ENCODE peak calls at places on chromosomes 5 and 9, in five cellular contexts. J, U, I, S and X are unnamed samples.

GRCh38 chr5:9034671-9035070 is 511.2 kb downstream of the SEMA5A start:
- DNase-seq in J (peak; percentile 79), U (no peak), I (no peak), S (no peak), X (no peak)

GRCh38 chr5:175713930-175714329 is 56.1 kb downstream of the HRH2 start:
- DNase-seq in J (no peak), U (no peak), I (no peak), S (no peak), X (no peak)

GRCh38 chr9:87515086-87515485 is 17.4 kb downstream of the DAPK1 start:
- DNase-seq in J (peak; percentile 26), U (no peak), I (no peak), S (peak; percentile 36), X (no peak)

GRCh38 chr5:9115093-9115492 is 430.8 kb downstream of the SEMA5A start:
- DNase-seq in J (no peak), U (no peak), I (no peak), S (no peak), X (no peak)

GRCh38 chr9:94639045-94639995 is at the start of gene FBP1:
- DNase-seq in J (peak; percentile 7), U (peak; percentile 44), I (peak; percentile 92), S (no peak), X (peak; percentile 68)

GRCh38 chr5:5005351-5005750 is 134.8 kb upstream of the ADAMTS16 start:
- DNase-seq in J (no peak), U (no peak), I (no peak), S (no peak), X (no peak)

GRCh38 chr5:159704160-159704559 is 212.1 kb upstream of the ADRA1B start:
- DNase-seq in J (peak; percentile 41), U (no peak), I (no peak), S (no peak), X (no peak)

GRCh38 chr5:2756764-2757163 is 5.3 kb upstream of the IRX2 start:
- DNase-seq in J (no peak), U (peak; percentile 60), I (no peak), S (no peak), X (no peak)

GRCh38 chr5:115962565-115963402 is 509 bp downstream of the LVRN start:
- DNase-seq in J (peak; percentile 29), U (peak; percentile 43), I (peak; percentile 45), S (no peak), X (peak; percentile 39)

GRCh38 chr9:138067594-138068367 is 190.2 kb downstream of the CACNA1B start:
- DNase-seq in J (no peak), U (no peak), I (no peak), S (peak; percentile 63), X (no peak)

GRCh38 chr9:127733609-127734008 is 1.5 kb downstream of the TOR2A start:
- DNase-seq in J (no peak), U (no peak), I (no peak), S (no peak), X (no peak)

DNA sequence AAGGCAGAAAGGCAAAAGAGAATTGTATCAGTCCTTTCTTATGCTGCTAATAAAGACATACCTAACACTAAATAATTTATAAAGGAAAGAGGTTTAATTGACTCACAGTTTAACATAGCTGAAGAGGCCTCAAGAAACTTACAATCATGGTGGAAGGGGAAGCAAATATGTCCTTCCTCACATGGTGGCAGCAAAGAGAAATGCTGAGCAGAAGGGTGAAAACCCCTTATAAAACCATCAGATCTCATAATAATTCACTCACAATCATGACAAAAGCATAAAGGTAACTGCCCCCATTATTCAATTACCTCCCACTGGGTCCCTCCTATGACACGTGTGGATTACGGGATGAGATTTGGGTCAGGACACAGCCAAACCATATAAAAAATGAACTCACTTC is 312.5 kb upstream of the PTGER4 start:
- DNase-seq in J (peak; percentile 46), U (no peak), I (no peak), S (no peak), X (no peak)
- TF ChIP-seq CTCF in J (peak; percentile 32), U (no peak), I (peak; percentile 14), S (peak; percentile 47), X (no peak)

DNA sequence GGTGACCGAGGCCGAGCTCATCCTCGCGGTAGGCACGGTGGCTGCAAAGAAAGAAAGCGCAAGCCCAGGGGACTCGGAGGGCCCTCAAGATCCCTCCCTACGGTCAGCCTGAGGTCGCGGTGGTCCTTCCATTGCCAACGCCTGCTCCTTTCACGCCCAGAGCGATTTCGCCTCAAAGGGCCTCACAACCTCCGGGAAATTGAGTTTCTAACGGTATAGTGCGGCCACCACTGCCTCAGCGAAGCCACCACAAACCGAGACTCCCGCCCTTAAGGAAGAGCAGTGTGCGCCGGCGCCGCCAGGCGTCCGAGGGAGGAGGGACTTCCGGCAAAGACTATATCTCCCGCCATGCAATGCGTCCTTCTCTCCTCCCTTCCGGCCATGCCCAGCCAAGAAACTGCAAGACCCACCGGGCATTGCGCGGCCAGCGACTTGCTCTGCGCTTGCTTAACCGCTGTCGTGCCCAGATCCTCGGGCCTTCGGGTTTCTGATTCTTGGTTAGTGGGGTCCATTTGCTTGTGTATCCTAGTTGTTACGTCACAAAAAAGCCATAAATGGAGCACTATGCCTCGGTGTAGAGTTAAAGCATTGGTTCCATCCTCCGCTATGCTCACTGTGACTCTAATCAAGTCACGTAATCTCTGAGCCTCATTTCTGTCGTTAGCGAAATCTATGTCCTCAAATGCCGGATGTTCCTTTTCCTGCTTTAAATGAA is at the start of gene HAUS6:
- DNase-seq in J (peak; percentile 99), U (peak; percentile 87), I (peak; percentile 98), S (peak; percentile 96), X (peak; percentile 84)
- TF ChIP-seq CTCF in J (peak; percentile 63), U (peak; percentile 51), I (peak; percentile 51), S (peak; percentile 53), X (peak; percentile 45)

DNA sequence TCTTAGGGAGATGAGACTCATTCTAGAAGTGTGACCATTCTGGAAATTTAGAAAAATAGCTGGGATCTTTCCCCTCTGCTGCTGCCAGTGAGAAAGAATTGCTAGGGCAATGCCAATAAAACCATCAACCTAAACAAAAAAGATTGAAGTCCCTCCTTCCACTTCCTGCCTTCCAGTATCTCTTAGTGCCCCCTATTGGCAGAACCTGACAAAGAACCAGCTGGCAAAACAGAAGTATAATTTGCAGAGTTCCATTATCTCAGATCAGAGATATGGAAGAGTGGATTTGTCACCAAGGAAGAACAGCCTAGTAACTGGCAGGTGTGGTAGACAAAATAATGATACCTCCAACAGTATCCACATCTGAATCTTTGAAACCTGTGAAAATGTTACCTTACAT is 13.8 kb upstream of the PLCXD3 start:
- DNase-seq in J (peak; percentile 24), U (no peak), I (no peak), S (no peak), X (peak; percentile 19)
- TF ChIP-seq CTCF in J (peak; percentile 26), U (no peak), I (peak; percentile 23), S (no peak), X (peak; percentile 56)

DNA sequence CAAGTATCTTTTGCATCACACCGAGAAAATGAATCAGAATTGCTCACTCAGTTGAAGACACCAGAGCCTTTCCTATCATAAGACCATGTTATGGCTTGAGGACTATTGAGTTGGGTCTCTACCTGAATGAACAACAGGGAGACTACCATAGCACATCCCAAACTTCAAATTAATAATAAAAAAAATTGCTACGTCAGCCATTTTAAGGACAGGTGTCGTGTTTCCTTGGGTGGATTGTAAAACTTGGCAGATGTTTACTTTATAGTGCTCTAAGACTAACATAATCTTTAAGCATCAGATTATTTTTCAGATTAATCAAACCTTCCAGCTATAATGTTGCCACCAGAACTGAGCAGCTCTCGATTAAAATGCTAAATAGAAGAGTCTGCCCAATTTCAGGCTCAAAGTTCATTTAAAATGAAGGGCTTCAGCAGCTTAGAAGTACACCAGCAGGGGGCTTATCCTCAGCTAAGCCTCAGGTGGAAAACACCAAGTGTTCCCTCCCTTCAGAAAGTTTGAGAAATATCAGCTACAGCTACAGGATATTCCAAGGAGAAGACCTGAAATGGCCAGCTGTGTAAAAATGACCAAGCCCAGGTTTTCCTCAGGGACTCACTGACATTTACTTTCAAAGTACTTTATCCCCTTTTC is 395.5 kb downstream of the DTWD2 start:
- DNase-seq in J (no peak), U (no peak), I (no peak), S (no peak), X (no peak)
- TF ChIP-seq CTCF in J (no peak), U (no peak), I (no peak), S (peak; percentile 28), X (no peak)

DNA sequence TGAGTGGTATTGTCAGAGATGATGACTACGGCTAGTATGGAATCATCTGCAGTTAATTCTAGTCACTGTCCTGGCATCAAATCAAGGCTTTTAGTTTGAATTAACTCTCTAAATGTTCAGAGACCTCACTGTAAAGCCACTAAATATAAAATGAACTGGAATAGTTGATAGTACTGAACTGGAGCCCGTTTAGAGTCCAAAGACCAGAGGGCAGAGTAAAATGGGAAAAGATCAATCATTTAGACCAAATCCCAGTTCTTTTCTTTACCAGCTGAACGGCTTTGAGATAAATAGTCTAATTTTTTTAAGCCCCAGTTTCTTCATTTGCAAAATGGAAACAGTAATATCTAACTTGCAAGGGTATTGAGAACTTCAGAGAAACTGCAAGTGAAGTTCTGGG is 599.7 kb downstream of the EBF1 start:
- DNase-seq in J (no peak), U (no peak), I (no peak), S (no peak), X (no peak)
- TF ChIP-seq CTCF in J (no peak), U (no peak), I (no peak), S (no peak), X (no peak)

GRCh38 chr5:155699385-155699784 is 627.6 kb upstream of the SGCD start:
- DNase-seq in J (no peak), U (no peak), I (no peak), S (no peak), X (no peak)
- TF ChIP-seq CTCF in J (no peak), U (no peak), I (no peak), S (no peak), X (no peak)

GRCh38 chr5:113048931-113049330 is 72.3 kb downstream of the DCP2 start:
- DNase-seq in J (no peak), U (no peak), I (no peak), S (no peak), X (no peak)
- TF ChIP-seq CTCF in J (no peak), U (no peak), I (no peak), S (no peak), X (no peak)

DNA sequence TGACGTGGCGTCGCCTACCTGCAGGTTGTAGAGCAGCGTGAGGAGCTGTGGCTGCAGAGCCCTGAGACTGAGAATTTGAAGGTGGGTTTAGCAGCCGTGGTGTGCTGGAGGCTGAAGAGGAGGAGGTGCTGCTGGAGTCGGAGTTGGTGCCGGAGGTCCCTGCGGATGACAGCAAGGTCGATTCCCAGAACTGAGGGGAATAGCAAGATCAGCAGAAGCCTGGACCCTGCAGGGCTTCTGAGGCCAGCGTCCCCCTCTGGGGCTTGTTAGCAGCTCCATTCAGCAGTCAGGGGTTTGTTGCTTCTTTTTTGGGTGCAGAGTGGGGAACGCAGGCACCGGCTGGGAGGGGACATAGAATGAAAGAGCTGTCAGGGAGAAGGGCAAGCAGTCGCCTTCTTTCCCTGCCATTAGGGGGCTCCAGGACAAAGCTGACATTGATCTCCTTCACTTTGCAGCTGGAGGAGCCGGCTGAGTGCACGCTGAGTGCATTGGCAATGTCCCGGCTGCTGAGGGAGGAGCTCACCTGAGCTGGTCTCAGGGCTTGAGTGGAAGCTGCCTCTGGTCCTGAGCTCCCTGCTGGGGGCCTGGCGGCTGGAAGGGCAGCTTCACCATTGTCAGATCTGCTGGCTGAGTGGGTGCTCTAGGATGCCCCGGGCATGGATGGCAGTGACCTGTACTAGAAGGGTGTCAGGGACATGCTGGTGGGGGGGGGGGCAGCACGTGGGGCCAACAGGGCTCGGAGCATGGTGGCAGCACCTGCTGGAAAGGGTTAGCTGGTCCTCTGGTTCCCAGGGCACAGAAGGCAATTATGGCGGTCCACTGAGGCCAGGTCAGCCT is 20.8 kb downstream of the OBP2B start:
- DNase-seq in J (peak; percentile 11), U (peak; percentile 42), I (no peak), S (no peak), X (peak; percentile 55)
- TF ChIP-seq CTCF in J (peak; percentile 20), U (no peak), I (peak; percentile 15), S (peak; percentile 22), X (peak; percentile 53)